ENCODE peak calls at places on chromosomes 16 and 17, in five cellular contexts. W, D, J, G and S are unnamed samples.

GRCh38 chr16:67482260-67482924 is 955 bp downstream of the AGRP start:
- DNase-seq in D (no peak), G (no peak), J (no peak), W (no peak), S (no peak)

GRCh38 chr16:19179890-19180490 is 11.9 kb downstream of the SYT17 start:
- DNase-seq in W (peak; percentile 66), J (peak; percentile 42), D (no peak), G (no peak), S (no peak)

GRCh38 chr17:34090593-34090992 is 164.5 kb upstream of the CCL2 start:
- DNase-seq in G (no peak), W (no peak), J (no peak), D (no peak), S (no peak)

GRCh38 chr17:35766903-35767510 is 6.3 kb downstream of the C17orf50 start:
- DNase-seq in W (no peak), D (no peak), J (no peak), G (peak; percentile 28), S (no peak)

GRCh38 chr16:4103741-4104140 is 12.5 kb downstream of the ADCY9 start:
- DNase-seq in W (no peak), G (no peak), D (no peak), J (no peak), S (no peak)

GRCh38 chr16:78494674-78495073 is 395.2 kb downstream of the WWOX start:
- DNase-seq in D (no peak), W (no peak), J (no peak), G (no peak), S (no peak)

GRCh38 chr16:5709889-5710288 is 612.3 kb upstream of the EEF2KMT start:
- DNase-seq in G (no peak), W (no peak), D (no peak), J (no peak), S (no peak)

GRCh38 chr16:66740533-66740932 is 10.9 kb downstream of the DYNC1LI2 start:
- DNase-seq in D (no peak), W (no peak), J (no peak), G (no peak), S (no peak)

GRCh38 chr17:49402706-49403105 is 12.0 kb downstream of the PHB1 start:
- DNase-seq in D (no peak), G (no peak), J (no peak), W (no peak), S (no peak)

GRCh38 chr17:59786536-59787319 is 79.3 kb downstream of the VMP1 start:
- DNase-seq in J (peak; percentile 100), G (peak; percentile 1), W (no peak), D (peak; percentile 99), S (peak; percentile 100)

GRCh38 chr17:37770631-37771518 is 26.0 kb upstream of the HNF1B start:
- DNase-seq in J (peak; percentile 22), W (no peak), D (no peak), G (peak; percentile 21), S (no peak)

GRCh38 chr17:1390422-1391367 is 9.3 kb downstream of the YWHAE start:
- DNase-seq in D (no peak), G (no peak), J (no peak), W (no peak), S (no peak)

GRCh38 chr17:43171761-43172487 is 910 bp downstream of the NBR1 start:
- DNase-seq in J (peak; percentile 84), W (no peak), G (peak; percentile 56), D (peak; percentile 87), S (peak; percentile 92)